ENCODE peak calls at places on chromosomes 5 and 9, in ten cellular contexts. One of them, this sample, is unnamed.

GRCh38 chr5:134590992-134591659 is 41.5 kb downstream of the SAR1B start:
- DNase-seq in stimulated activated effector memory CD8-positive, alpha-beta T cell treated with anti-CD3 and anti-CD28 coated beads, Interleukin-12 subunit alpha, Interleukin-12 subunit beta, amount 100 ng/mL, for 72 hours: no peak
- DNase-seq in C1 segment of cervical spinal cord: no peak
- DNase-seq in hypothalamus: no peak
- DNase-seq in SHP77: no peak
- DNase-seq in MM.1S: no peak
- DNase-seq in NCI-H748 treated with DMSO at 0.1 percent for 48 hours: no peak
- DNase-seq in iris pigment epithelial cell: no peak
- DNase-seq in NCI-H1417: peak; percentile 38
- DNase-seq in COR-L47: no peak
- DNase-seq in this sample: peak; percentile 46

GRCh38 chr5:113520429-113520828 is 6.9 kb downstream of the YTHDC2 start:
- DNase-seq in stimulated activated effector memory CD8-positive, alpha-beta T cell treated with anti-CD3 and anti-CD28 coated beads, Interleukin-12 subunit alpha, Interleukin-12 subunit beta, amount 100 ng/mL, for 72 hours: no peak
- DNase-seq in C1 segment of cervical spinal cord: no peak
- DNase-seq in hypothalamus: no peak
- DNase-seq in SHP77: no peak
- DNase-seq in MM.1S: no peak
- DNase-seq in NCI-H748 treated with DMSO at 0.1 percent for 48 hours: no peak
- DNase-seq in iris pigment epithelial cell: peak; percentile 67
- DNase-seq in NCI-H1417: no peak
- DNase-seq in COR-L47: no peak
- DNase-seq in this sample: peak; percentile 80

GRCh38 chr5:111830333-111830732 is 73.3 kb upstream of the NREP start:
- DNase-seq in stimulated activated effector memory CD8-positive, alpha-beta T cell treated with anti-CD3 and anti-CD28 coated beads, Interleukin-12 subunit alpha, Interleukin-12 subunit beta, amount 100 ng/mL, for 72 hours: no peak
- DNase-seq in C1 segment of cervical spinal cord: no peak
- DNase-seq in hypothalamus: no peak
- DNase-seq in SHP77: no peak
- DNase-seq in MM.1S: no peak
- DNase-seq in NCI-H748 treated with DMSO at 0.1 percent for 48 hours: no peak
- DNase-seq in iris pigment epithelial cell: peak; percentile 87
- DNase-seq in NCI-H1417: no peak
- DNase-seq in COR-L47: no peak
- DNase-seq in this sample: peak; percentile 84

GRCh38 chr9:95641591-95641990 is 124.8 kb upstream of the PTCH1 start:
- DNase-seq in stimulated activated effector memory CD8-positive, alpha-beta T cell treated with anti-CD3 and anti-CD28 coated beads, Interleukin-12 subunit alpha, Interleukin-12 subunit beta, amount 100 ng/mL, for 72 hours: no peak
- DNase-seq in C1 segment of cervical spinal cord: no peak
- DNase-seq in hypothalamus: no peak
- DNase-seq in SHP77: peak; percentile 54
- DNase-seq in MM.1S: no peak
- DNase-seq in NCI-H748 treated with DMSO at 0.1 percent for 48 hours: peak; percentile 1
- DNase-seq in iris pigment epithelial cell: peak; percentile 7
- DNase-seq in NCI-H1417: no peak
- DNase-seq in COR-L47: peak; percentile 25
- DNase-seq in this sample: no peak

GRCh38 chr5:25701936-25702335 is 1057.2 kb upstream of the CDH10 start:
- DNase-seq in stimulated activated effector memory CD8-positive, alpha-beta T cell treated with anti-CD3 and anti-CD28 coated beads, Interleukin-12 subunit alpha, Interleukin-12 subunit beta, amount 100 ng/mL, for 72 hours: no peak
- DNase-seq in C1 segment of cervical spinal cord: no peak
- DNase-seq in hypothalamus: no peak
- DNase-seq in SHP77: no peak
- DNase-seq in MM.1S: no peak
- DNase-seq in NCI-H748 treated with DMSO at 0.1 percent for 48 hours: no peak
- DNase-seq in iris pigment epithelial cell: no peak
- DNase-seq in NCI-H1417: no peak
- DNase-seq in COR-L47: no peak
- DNase-seq in this sample: no peak

GRCh38 chr9:133057006-133057405 is 4.8 kb upstream of the CEL start:
- DNase-seq in stimulated activated effector memory CD8-positive, alpha-beta T cell treated with anti-CD3 and anti-CD28 coated beads, Interleukin-12 subunit alpha, Interleukin-12 subunit beta, amount 100 ng/mL, for 72 hours: no peak
- DNase-seq in C1 segment of cervical spinal cord: no peak
- DNase-seq in hypothalamus: no peak
- DNase-seq in SHP77: no peak
- DNase-seq in MM.1S: no peak
- DNase-seq in NCI-H748 treated with DMSO at 0.1 percent for 48 hours: no peak
- DNase-seq in iris pigment epithelial cell: no peak
- DNase-seq in NCI-H1417: no peak
- DNase-seq in COR-L47: no peak
- DNase-seq in this sample: no peak

GRCh38 chr5:150278916-150279315 is 10.7 kb downstream of the CAMK2A start:
- DNase-seq in stimulated activated effector memory CD8-positive, alpha-beta T cell treated with anti-CD3 and anti-CD28 coated beads, Interleukin-12 subunit alpha, Interleukin-12 subunit beta, amount 100 ng/mL, for 72 hours: no peak
- DNase-seq in C1 segment of cervical spinal cord: no peak
- DNase-seq in hypothalamus: no peak
- DNase-seq in SHP77: no peak
- DNase-seq in MM.1S: no peak
- DNase-seq in NCI-H748 treated with DMSO at 0.1 percent for 48 hours: no peak
- DNase-seq in iris pigment epithelial cell: peak; percentile 88
- DNase-seq in NCI-H1417: no peak
- DNase-seq in COR-L47: no peak
- DNase-seq in this sample: peak; percentile 87

GRCh38 chr5:82426419-82427154 is 148.4 kb upstream of the RPS23 start:
- DNase-seq in stimulated activated effector memory CD8-positive, alpha-beta T cell treated with anti-CD3 and anti-CD28 coated beads, Interleukin-12 subunit alpha, Interleukin-12 subunit beta, amount 100 ng/mL, for 72 hours: no peak
- DNase-seq in C1 segment of cervical spinal cord: no peak
- DNase-seq in hypothalamus: no peak
- DNase-seq in SHP77: no peak
- DNase-seq in MM.1S: no peak
- DNase-seq in NCI-H748 treated with DMSO at 0.1 percent for 48 hours: no peak
- DNase-seq in iris pigment epithelial cell: no peak
- DNase-seq in NCI-H1417: no peak
- DNase-seq in COR-L47: no peak
- DNase-seq in this sample: no peak

GRCh38 chr5:112411903-112412302 is 7.2 kb downstream of the EPB41L4A start:
- DNase-seq in stimulated activated effector memory CD8-positive, alpha-beta T cell treated with anti-CD3 and anti-CD28 coated beads, Interleukin-12 subunit alpha, Interleukin-12 subunit beta, amount 100 ng/mL, for 72 hours: no peak
- DNase-seq in C1 segment of cervical spinal cord: no peak
- DNase-seq in hypothalamus: no peak
- DNase-seq in SHP77: no peak
- DNase-seq in MM.1S: no peak
- DNase-seq in NCI-H748 treated with DMSO at 0.1 percent for 48 hours: no peak
- DNase-seq in iris pigment epithelial cell: no peak
- DNase-seq in NCI-H1417: no peak
- DNase-seq in COR-L47: no peak
- DNase-seq in this sample: no peak

GRCh38 chr5:180494510-180495181 is 467 bp downstream of the CNOT6 start:
- DNase-seq in stimulated activated effector memory CD8-positive, alpha-beta T cell treated with anti-CD3 and anti-CD28 coated beads, Interleukin-12 subunit alpha, Interleukin-12 subunit beta, amount 100 ng/mL, for 72 hours: no peak
- DNase-seq in C1 segment of cervical spinal cord: peak; percentile 19
- DNase-seq in hypothalamus: peak; percentile 51
- DNase-seq in SHP77: peak; percentile 10
- DNase-seq in MM.1S: peak; percentile 25
- DNase-seq in NCI-H748 treated with DMSO at 0.1 percent for 48 hours: no peak
- DNase-seq in iris pigment epithelial cell: peak; percentile 32
- DNase-seq in NCI-H1417: no peak
- DNase-seq in COR-L47: peak; percentile 36
- DNase-seq in this sample: peak; percentile 40

GRCh38 chr9:137982132-137982666 is 104.6 kb downstream of the CACNA1B start:
- DNase-seq in stimulated activated effector memory CD8-positive, alpha-beta T cell treated with anti-CD3 and anti-CD28 coated beads, Interleukin-12 subunit alpha, Interleukin-12 subunit beta, amount 100 ng/mL, for 72 hours: no peak
- DNase-seq in C1 segment of cervical spinal cord: no peak
- DNase-seq in hypothalamus: no peak
- DNase-seq in SHP77: no peak
- DNase-seq in MM.1S: no peak
- DNase-seq in NCI-H748 treated with DMSO at 0.1 percent for 48 hours: no peak
- DNase-seq in iris pigment epithelial cell: peak; percentile 5
- DNase-seq in NCI-H1417: peak; percentile 20
- DNase-seq in COR-L47: no peak
- DNase-seq in this sample: no peak

GRCh38 chr5:143106175-143106574 is 297.3 kb downstream of the NR3C1 start:
- DNase-seq in stimulated activated effector memory CD8-positive, alpha-beta T cell treated with anti-CD3 and anti-CD28 coated beads, Interleukin-12 subunit alpha, Interleukin-12 subunit beta, amount 100 ng/mL, for 72 hours: no peak
- DNase-seq in C1 segment of cervical spinal cord: peak; percentile 15
- DNase-seq in hypothalamus: peak; percentile 13
- DNase-seq in SHP77: peak; percentile 34
- DNase-seq in MM.1S: no peak
- DNase-seq in NCI-H748 treated with DMSO at 0.1 percent for 48 hours: no peak
- DNase-seq in iris pigment epithelial cell: no peak
- DNase-seq in NCI-H1417: peak; percentile 9
- DNase-seq in COR-L47: peak; percentile 14
- DNase-seq in this sample: peak; percentile 70

GRCh38 chr5:24492231-24492630 is 152.5 kb downstream of the CDH10 start:
- DNase-seq in stimulated activated effector memory CD8-positive, alpha-beta T cell treated with anti-CD3 and anti-CD28 coated beads, Interleukin-12 subunit alpha, Interleukin-12 subunit beta, amount 100 ng/mL, for 72 hours: no peak
- DNase-seq in C1 segment of cervical spinal cord: no peak
- DNase-seq in hypothalamus: no peak
- DNase-seq in SHP77: no peak
- DNase-seq in MM.1S: no peak
- DNase-seq in NCI-H748 treated with DMSO at 0.1 percent for 48 hours: no peak
- DNase-seq in iris pigment epithelial cell: no peak
- DNase-seq in NCI-H1417: no peak
- DNase-seq in COR-L47: no peak
- DNase-seq in this sample: no peak

GRCh38 chr5:139561655-139562451 is 714 bp downstream of the UBE2D2 start:
- DNase-seq in stimulated activated effector memory CD8-positive, alpha-beta T cell treated with anti-CD3 and anti-CD28 coated beads, Interleukin-12 subunit alpha, Interleukin-12 subunit beta, amount 100 ng/mL, for 72 hours: peak; percentile 47
- DNase-seq in C1 segment of cervical spinal cord: no peak
- DNase-seq in hypothalamus: peak; percentile 61
- DNase-seq in SHP77: peak; percentile 51
- DNase-seq in MM.1S: peak; percentile 44
- DNase-seq in NCI-H748 treated with DMSO at 0.1 percent for 48 hours: peak; percentile 40
- DNase-seq in iris pigment epithelial cell: peak; percentile 49
- DNase-seq in NCI-H1417: peak; percentile 27
- DNase-seq in COR-L47: peak; percentile 16
- DNase-seq in this sample: peak; percentile 54

GRCh38 chr5:37208883-37209808 is 40.0 kb downstream of the CPLANE1 start:
- DNase-seq in stimulated activated effector memory CD8-positive, alpha-beta T cell treated with anti-CD3 and anti-CD28 coated beads, Interleukin-12 subunit alpha, Interleukin-12 subunit beta, amount 100 ng/mL, for 72 hours: no peak
- DNase-seq in C1 segment of cervical spinal cord: no peak
- DNase-seq in hypothalamus: peak; percentile 4
- DNase-seq in SHP77: no peak
- DNase-seq in MM.1S: peak; percentile 7
- DNase-seq in NCI-H748 treated with DMSO at 0.1 percent for 48 hours: no peak
- DNase-seq in iris pigment epithelial cell: peak; percentile 20
- DNase-seq in NCI-H1417: no peak
- DNase-seq in COR-L47: no peak
- DNase-seq in this sample: peak; percentile 17

GRCh38 chr5:82349651-82350050 is 71.5 kb upstream of the RPS23 start:
- DNase-seq in stimulated activated effector memory CD8-positive, alpha-beta T cell treated with anti-CD3 and anti-CD28 coated beads, Interleukin-12 subunit alpha, Interleukin-12 subunit beta, amount 100 ng/mL, for 72 hours: no peak
- DNase-seq in C1 segment of cervical spinal cord: no peak
- DNase-seq in hypothalamus: no peak
- DNase-seq in SHP77: no peak
- DNase-seq in MM.1S: peak; percentile 28
- DNase-seq in NCI-H748 treated with DMSO at 0.1 percent for 48 hours: no peak
- DNase-seq in iris pigment epithelial cell: no peak
- DNase-seq in NCI-H1417: no peak
- DNase-seq in COR-L47: peak; percentile 8
- DNase-seq in this sample: peak; percentile 51

GRCh38 chr5:83167506-83167905 is 90.2 kb downstream of the XRCC4 start:
- DNase-seq in stimulated activated effector memory CD8-positive, alpha-beta T cell treated with anti-CD3 and anti-CD28 coated beads, Interleukin-12 subunit alpha, Interleukin-12 subunit beta, amount 100 ng/mL, for 72 hours: no peak
- DNase-seq in C1 segment of cervical spinal cord: no peak
- DNase-seq in hypothalamus: no peak
- DNase-seq in SHP77: no peak
- DNase-seq in MM.1S: no peak
- DNase-seq in NCI-H748 treated with DMSO at 0.1 percent for 48 hours: no peak
- DNase-seq in iris pigment epithelial cell: no peak
- DNase-seq in NCI-H1417: no peak
- DNase-seq in COR-L47: no peak
- DNase-seq in this sample: no peak

This sample was measured in ELR.